ENCODE peak calls at places on chromosomes 12 and 14, in six cellular contexts. Q is left ventricle myocardium inferior, X is lower lobe of right lung, I is cardiac muscle cell, D is ovary, N is suprapubic skin. G is an unnamed sample.

GRCh38 chr14:94598816-94599655 is 13.2 kb upstream of the SERPINA3 start:
- DNase-seq in N (peak), X (no peak), Q (peak), I (peak), D (peak), G (no peak)

GRCh38 chr12:89401433-89402086 is 49.3 kb upstream of the DUSP6 start:
- DNase-seq in Q (no peak), N (no peak), D (no peak), X (no peak), I (no peak), G (no peak)

GRCh38 chr12:130879212-130879686 is 7.4 kb downstream of the RAN start:
- DNase-seq in N (no peak), X (no peak), Q (no peak), I (no peak), D (no peak), G (no peak)

GRCh38 chr12:101780599-101780998 is 41.3 kb upstream of the SYCP3 start:
- DNase-seq in D (no peak), N (no peak), X (no peak), Q (no peak), I (no peak), G (no peak)

GRCh38 chr14:32977913-32978312 is 39.2 kb downstream of the NPAS3 start:
- DNase-seq in N (no peak), Q (no peak), D (no peak), X (no peak), I (no peak), G (no peak)

GRCh38 chr14:92005019-92005418 is 34.8 kb downstream of the TRIP11 start:
- DNase-seq in D (no peak), N (no peak), X (no peak), Q (no peak), I (no peak), G (no peak)

GRCh38 chr14:44961151-44961729 is 507 bp downstream of the KLHL28 start:
- DNase-seq in I (peak), D (peak), Q (peak), X (peak), N (peak), G (peak)

GRCh38 chr12:122946690-122947271 is 19.5 kb downstream of the ABCB9 start:
- DNase-seq in D (peak), Q (peak), N (peak), X (peak), I (peak), G (peak)

GRCh38 chr14:53109028-53109687 is 44.0 kb downstream of the DDHD1 start:
- DNase-seq in X (no peak), Q (no peak), D (no peak), I (no peak), N (no peak), G (no peak)

GRCh38 chr12:102474438-102475064 is 5.8 kb downstream of the IGF1 start:
- DNase-seq in Q (no peak), X (no peak), I (no peak), D (no peak), N (no peak), G (no peak)

GRCh38 chr14:51248041-51248987 is 8.3 kb downstream of the TMX1 start:
- DNase-seq in D (no peak), X (no peak), N (no peak), Q (no peak), I (no peak), G (no peak)

GRCh38 chr14:80356413-80356812 is 145.1 kb upstream of the DIO2 start:
- DNase-seq in N (no peak), Q (no peak), D (no peak), I (peak), X (no peak), G (no peak)

GRCh38 chr12:991350-992278 is 591 bp downstream of the ERC1 start:
- DNase-seq in I (no peak), X (no peak), D (no peak), Q (no peak), N (peak), G (no peak)

GRCh38 chr12:52149182-52149641 is 42.6 kb downstream of the KRT80 start:
- DNase-seq in D (no peak), N (no peak), I (no peak), X (no peak), Q (no peak), G (no peak)

GRCh38 chr14:21098134-21098891 is at the start of gene ZNF219:
- DNase-seq in I (peak), N (no peak), D (peak), X (peak), Q (peak), G (peak)
- H3K4me3 ChIP-seq in I (peak), N (peak), D (peak), X (peak), Q (peak), G (peak)

DNA sequence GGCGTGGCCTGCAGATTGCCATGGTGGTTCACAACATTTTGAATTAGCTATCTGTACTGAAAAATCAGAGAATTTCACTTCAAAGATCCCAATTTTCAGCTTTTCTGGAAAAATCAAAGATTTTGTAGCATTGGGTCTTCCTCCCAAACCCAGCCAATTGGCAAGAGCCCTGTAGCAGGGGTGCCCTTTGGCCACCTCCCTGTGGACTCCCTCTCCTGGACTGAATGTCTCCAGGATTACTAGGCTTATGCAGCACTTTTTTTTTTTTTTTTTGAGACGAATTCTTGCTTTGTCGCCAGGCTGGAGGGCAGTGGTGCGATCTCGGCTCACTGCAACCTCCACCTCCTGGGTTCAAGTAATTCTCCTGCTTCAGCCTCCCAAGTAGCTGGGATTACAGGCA is 9.7 kb downstream of the PSMD9 start:
- DNase-seq in D (no peak), N (no peak), Q (no peak), I (no peak), X (no peak), G (no peak)
- H3K27ac ChIP-seq in D (no peak), N (no peak), Q (no peak), I (no peak), X (no peak), G (no peak)

GRCh38 chr14:60171690-60172089 is 6.5 kb upstream of the DHRS7 start:
- DNase-seq in N (no peak), X (no peak), I (no peak), Q (no peak), D (no peak), G (no peak)
- TF ChIP-seq CTCF in N (no peak), X (no peak), I (no peak), Q (no peak), D (no peak), G (no peak)

DNA sequence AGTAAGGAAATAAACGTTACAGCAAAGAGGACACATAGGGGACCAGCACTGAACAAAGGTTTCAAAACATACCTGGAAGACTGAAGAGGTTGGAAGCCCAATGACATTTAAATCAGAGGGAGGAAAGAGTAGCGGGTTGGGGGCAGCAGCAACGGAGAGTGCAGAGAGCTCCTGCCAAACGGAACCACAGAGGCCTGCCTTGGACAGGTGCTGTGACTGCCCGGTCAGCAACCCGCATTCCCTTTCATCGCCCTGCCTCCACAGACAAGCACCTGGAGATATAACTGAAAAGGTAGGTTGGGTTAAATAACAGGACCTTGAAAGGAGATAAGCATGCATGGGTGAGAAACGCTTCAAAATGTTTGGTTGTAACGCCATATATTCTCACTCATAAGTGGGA is 92.8 kb upstream of the SLC38A4 start:
- DNase-seq in N (no peak), D (no peak), X (no peak), I (no peak), Q (no peak), G (no peak)
- H3K4me3 ChIP-seq in N (no peak), D (no peak), X (no peak), I (no peak), Q (no peak), G (no peak)

GRCh38 chr12:123958462-123958861 is 14.2 kb downstream of the CCDC92 start:
- DNase-seq in D (no peak), I (no peak), N (no peak), X (no peak), Q (peak), G (no peak)
- H3K27ac ChIP-seq in D (no peak), I (peak), N (no peak), X (no peak), Q (peak), G (no peak)

GRCh38 chr12:28059678-28060077 is 87.1 kb upstream of the PTHLH start:
- DNase-seq in N (no peak), I (peak), D (no peak), Q (no peak), X (no peak), G (no peak)
- TF ChIP-seq CTCF in N (no peak), I (no peak), D (no peak), Q (no peak), X (no peak), G (no peak)

G was measured in upper lobe of right lung.